ENCODE peak calls at places on chromosomes 5 and 9, in seven cellular contexts. S, C, U, K, G, E and W are unnamed samples.

GRCh38 chr9:127095416-127095815 is 27.0 kb downstream of the ANGPTL2 start:
- DNase-seq in G (no peak), U (no peak), C (no peak), S (no peak), K (no peak), E (no peak), W (no peak)

GRCh38 chr9:6759114-6759977 is 1.6 kb downstream of the KDM4C start:
- DNase-seq in S (no peak), K (peak), U (peak), E (peak), C (peak), G (no peak), W (peak)

GRCh38 chr9:81132796-81133195 is 556.6 kb downstream of the TLE1 start:
- DNase-seq in E (no peak), G (no peak), C (peak), K (peak), S (no peak), U (no peak), W (no peak)

GRCh38 chr5:103428923-103429322 is 133.7 kb downstream of the NUDT12 start:
- DNase-seq in G (no peak), K (no peak), U (no peak), S (no peak), E (no peak), C (no peak), W (no peak)

GRCh38 chr5:136388474-136388873 is 23.1 kb upstream of the TRPC7 start:
- DNase-seq in U (no peak), S (no peak), E (no peak), K (no peak), G (no peak), C (no peak), W (no peak)

GRCh38 chr5:36535390-36535789 is 71.0 kb upstream of the SLC1A3 start:
- DNase-seq in K (no peak), C (no peak), U (no peak), S (no peak), E (no peak), G (no peak), W (no peak)

GRCh38 chr9:93574091-93574899 is 2.1 kb upstream of the PHF2 start:
- DNase-seq in C (no peak), E (no peak), K (no peak), G (no peak), S (no peak), U (no peak), W (no peak)

GRCh38 chr9:34994429-34995287 is 5.1 kb downstream of the DNAJB5 start:
- DNase-seq in G (no peak), C (peak), E (no peak), K (peak), U (no peak), S (peak), W (no peak)

GRCh38 chr9:10843151-10843550 is 230.3 kb upstream of the PTPRD start:
- DNase-seq in S (no peak), G (no peak), C (no peak), E (no peak), U (no peak), K (no peak), W (no peak)

GRCh38 chr5:59745422-59745863 is 148.1 kb downstream of the PDE4D start:
- DNase-seq in E (peak), K (peak), U (peak), S (no peak), C (no peak), G (no peak), W (no peak)

GRCh38 chr9:85741112-85741874 is 461 bp downstream of the AGTPBP1 start:
- DNase-seq in K (no peak), C (peak), U (no peak), G (peak), S (peak), E (no peak), W (no peak)

GRCh38 chr9:2469681-2470141 is 151.9 kb upstream of the VLDLR start:
- DNase-seq in C (peak), K (no peak), G (no peak), E (peak), U (no peak), S (peak), W (no peak)

GRCh38 chr9:87968155-87968554 is 6.2 kb downstream of the CDK20 start:
- DNase-seq in U (no peak), C (no peak), K (no peak), S (no peak), G (no peak), E (no peak), W (no peak)

GRCh38 chr5:118033686-118034338 is 954.5 kb downstream of the DTWD2 start:
- DNase-seq in E (no peak), C (no peak), K (no peak), S (no peak), U (no peak), G (no peak), W (no peak)